ENCODE peak calls at places on chromosomes 5 and 9, in six cellular contexts. R is mesenteric fat pad, F is cardiac fibroblast, X is head of caudate nucleus, M is astrocyte of the spinal cord, H is WTC11. Z is an unnamed sample.

GRCh38 chr5:44360919-44361625 is 28.1 kb downstream of the FGF10 start:
- DNase-seq in R (no peak), F (no peak), X (no peak), M (no peak), H (no peak), Z (no peak)

GRCh38 chr9:134619983-134620612 is 21.5 kb upstream of the COL5A1 start:
- DNase-seq in R (peak), F (no peak), X (peak), M (no peak), H (peak), Z (no peak)

GRCh38 chr9:38039907-38040682 is 28.9 kb downstream of the SHB start:
- DNase-seq in R (no peak), F (no peak), X (no peak), M (no peak), H (no peak), Z (no peak)

GRCh38 chr5:130237721-130238120 is 333.5 kb downstream of the CHSY3 start:
- DNase-seq in R (no peak), F (peak), X (no peak), M (no peak), H (no peak), Z (no peak)

GRCh38 chr9:115399026-115399425 is 281.1 kb upstream of the TNC start:
- DNase-seq in R (no peak), F (no peak), X (no peak), M (no peak), H (no peak), Z (no peak)

GRCh38 chr5:151255621-151256286 is 2.8 kb downstream of the GM2A start:
- DNase-seq in R (no peak), F (no peak), X (no peak), M (no peak), H (no peak), Z (no peak)

GRCh38 chr5:62649476-62650113 is 71.0 kb downstream of the LRRC70 start:
- DNase-seq in R (no peak), F (no peak), X (no peak), M (no peak), H (no peak), Z (no peak)

GRCh38 chr5:124289641-124290201 is 456.7 kb downstream of the ZNF608 start:
- DNase-seq in R (no peak), F (peak), X (peak), M (no peak), H (peak), Z (no peak)

GRCh38 chr9:130263601-130264413 is 1.8 kb upstream of the HMCN2 start:
- DNase-seq in R (peak), F (peak), X (no peak), M (no peak), H (no peak), Z (no peak)

GRCh38 chr5:39057745-39058144 is 16.5 kb downstream of the RICTOR start:
- DNase-seq in R (no peak), F (no peak), X (no peak), M (no peak), H (no peak), Z (no peak)

GRCh38 chr5:34743878-34744277 is 87.8 kb downstream of the RAI14 start:
- DNase-seq in R (no peak), F (peak), X (no peak), M (peak), H (no peak), Z (peak)

GRCh38 chr5:167767775-167768174 is 523.7 kb upstream of the WWC1 start:
- DNase-seq in R (no peak), F (no peak), X (no peak), M (no peak), H (no peak), Z (no peak)

GRCh38 chr9:17509698-17510097 is 69.2 kb upstream of the SH3GL2 start:
- DNase-seq in R (no peak), F (no peak), X (no peak), M (peak), H (no peak), Z (no peak)

GRCh38 chr5:40401965-40402364 is 277.8 kb upstream of the PTGER4 start:
- DNase-seq in R (no peak), F (no peak), X (no peak), M (no peak), H (no peak), Z (no peak)

GRCh38 chr9:93183663-93184438 is at the start of gene WNK2:
- DNase-seq in R (no peak), F (peak), X (no peak), M (no peak), H (peak), Z (peak)

GRCh38 chr9:2180704-2181103 is 165.6 kb downstream of the SMARCA2 start:
- DNase-seq in R (no peak), F (no peak), X (no peak), M (no peak), H (no peak), Z (no peak)

GRCh38 chr5:16934123-16934522 is 2.0 kb downstream of the MYO10 start:
- DNase-seq in R (no peak), F (peak), X (no peak), M (peak), H (peak), Z (peak)

GRCh38 chr9:114696814-114697544 is 15.0 kb upstream of the TEX48 start:
- DNase-seq in R (no peak), F (no peak), X (no peak), M (peak), H (no peak), Z (peak)

GRCh38 chr9:132094314-132094791 is 14.7 kb upstream of the MED27 start:
- DNase-seq in R (no peak), F (peak), X (no peak), M (peak), H (no peak), Z (no peak)

GRCh38 chr5:9456435-9457042 is 89.3 kb downstream of the SEMA5A start:
- DNase-seq in R (no peak), F (no peak), X (no peak), M (peak), H (no peak), Z (peak)

GRCh38 chr9:88370346-88370745 is 17.9 kb upstream of the SPIN1 start:
- DNase-seq in R (no peak), F (no peak), X (no peak), M (no peak), H (no peak), Z (no peak)

GRCh38 chr9:114098660-114099522 is at the start of gene KIF12:
- DNase-seq in R (peak), F (no peak), X (no peak), M (no peak), H (peak), Z (peak)

GRCh38 chr5:135951807-135952206 is 3.0 kb downstream of the LECT2 start:
- DNase-seq in R (no peak), F (no peak), X (no peak), M (no peak), H (no peak), Z (no peak)

GRCh38 chr9:31140316-31140715 is 1244.1 kb upstream of the ACO1 start:
- DNase-seq in R (no peak), F (peak), X (no peak), M (peak), H (no peak), Z (peak)

GRCh38 chr9:69223605-69224004 is 49.5 kb downstream of the TJP2 start:
- DNase-seq in R (no peak), F (peak), X (no peak), M (peak), H (peak), Z (peak)

GRCh38 chr5:121691478-121691877 is 160.2 kb upstream of the FTMT start:
- DNase-seq in R (no peak), F (peak), X (no peak), M (no peak), H (no peak), Z (no peak)

GRCh38 chr5:124297826-124298225 is 448.6 kb downstream of the ZNF608 start:
- DNase-seq in R (no peak), F (no peak), X (no peak), M (no peak), H (no peak), Z (no peak)

GRCh38 chr5:116778015-116778414 is 203.4 kb upstream of the SEMA6A start:
- DNase-seq in R (no peak), F (no peak), X (no peak), M (peak), H (peak), Z (no peak)